ENCODE peak calls at places on chromosomes 4 and X, in four cellular contexts. T is psoas muscle; W is left lung; F is effector memory CD4-positive, alpha-beta T cell. P is an unnamed sample.

GRCh38 chr4:53119685-53120084 is 246.2 kb downstream of the SCFD2 start:
- DNase-seq in T (no peak), W (no peak), F (no peak), P (no peak)

GRCh38 chr4:38283724-38284123 is 323.5 kb downstream of the PTTG2 start:
- DNase-seq in T (no peak), W (no peak), F (no peak), P (no peak)

GRCh38 chr4:150960818-150961217 is 54.3 kb downstream of the LRBA start:
- DNase-seq in T (no peak), W (peak; percentile 44), F (no peak), P (no peak)

GRCh38 chrX:66017659-66018170 is 22.2 kb downstream of the VSIG4 start:
- DNase-seq in T (no peak), W (no peak), F (no peak), P (no peak)

GRCh38 chrX:79096339-79096638 is 48.2 kb upstream of the GPR174 start:
- DNase-seq in T (no peak), W (no peak), F (no peak), P (no peak)

GRCh38 chrX:77276742-77277141 is 170.4 kb upstream of the FGF16 start:
- DNase-seq in T (no peak), W (no peak), F (no peak), P (no peak)

GRCh38 chrX:130091976-130092522 is 18.2 kb downstream of the ELF4 start:
- DNase-seq in T (peak; percentile 50), W (peak; percentile 90), F (peak; percentile 86), P (no peak)

GRCh38 chr4:87304659-87305277 is 17.9 kb downstream of the HSD17B13 start:
- DNase-seq in T (no peak), W (no peak), F (no peak), P (no peak)

GRCh38 chr4:107366900-107367299 is 330.8 kb upstream of the DKK2 start:
- DNase-seq in T (no peak), W (no peak), F (no peak), P (no peak)

GRCh38 chr4:20538922-20539321 is 161.3 kb upstream of the PACRGL start:
- DNase-seq in T (no peak), W (no peak), F (no peak), P (no peak)

GRCh38 chrX:124346064-124346876 is at the start of gene SH2D1A:
- DNase-seq in T (no peak), W (no peak), F (no peak), P (no peak)

GRCh38 chr4:73836373-73837269 is at the start of gene CXCL6:
- DNase-seq in T (peak; percentile 46), W (peak; percentile 89), F (no peak), P (no peak)

GRCh38 chrX:8663325-8663724 is 68.6 kb downstream of the ANOS1 start:
- DNase-seq in T (no peak), W (no peak), F (no peak), P (no peak)

GRCh38 chr4:67871867-67872266 is 11.9 kb downstream of the TMPRSS11D start:
- DNase-seq in T (no peak), W (no peak), F (no peak), P (no peak)

GRCh38 chr4:113635739-113636437 is 125.7 kb downstream of the CAMK2D start:
- DNase-seq in T (no peak), W (no peak), F (no peak), P (no peak)

GRCh38 chr4:16607241-16607640 is 291.2 kb downstream of the LDB2 start:
- DNase-seq in T (no peak), W (no peak), F (no peak), P (no peak)

GRCh38 chr4:124530464-124531077 is 182.0 kb downstream of the ANKRD50 start:
- DNase-seq in T (no peak), W (no peak), F (no peak), P (no peak)

GRCh38 chr4:172838108-172838507 is 330.5 kb upstream of the GALNT7 start:
- DNase-seq in T (no peak), W (no peak), F (no peak), P (no peak)

GRCh38 chr4:42709392-42710065 is 52.6 kb upstream of the ATP8A1 start:
- DNase-seq in T (no peak), W (no peak), F (no peak), P (no peak)

GRCh38 chrX:53654378-53654777 is 32.1 kb downstream of the HUWE1 start:
- DNase-seq in T (no peak), W (no peak), F (no peak), P (no peak)

GRCh38 chr4:183588169-183588675 is 70.8 kb downstream of the RWDD4 start:
- DNase-seq in T (no peak), W (no peak), F (no peak), P (no peak)

GRCh38 chr4:7124643-7125442 is 57.0 kb upstream of the GRPEL1 start:
- DNase-seq in T (peak; percentile 65), W (no peak), F (no peak), P (peak; percentile 81)

GRCh38 chr4:30258949-30259348 is 461.2 kb upstream of the PCDH7 start:
- DNase-seq in T (no peak), W (no peak), F (no peak), P (no peak)

GRCh38 chrX:48920713-48921104 is 1.9 kb upstream of the PIM2 start:
- DNase-seq in T (no peak), W (no peak), F (no peak), P (no peak)
- H3K27ac ChIP-seq in T (no peak overlapping the region), W (no peak overlapping the region), F (peak overlapping the region; percentile 97), P (no peak overlapping the region)

GRCh38 chrX:41589634-41590270 is 99.0 kb upstream of the GPR34 start:
- DNase-seq in T (no peak), W (no peak), F (no peak), P (no peak)
- H3K27ac ChIP-seq in T (no peak overlapping the region), W (no peak overlapping the region), F (no peak overlapping the region), P (peak overlapping the region; percentile 14)

GRCh38 chr4:184803133-184803532 is 22.6 kb downstream of the ACSL1 start:
- DNase-seq in T (no peak), W (no peak), F (no peak), P (no peak)
- H3K27ac ChIP-seq in T (peak overlapping the region; percentile 92), W (no peak overlapping the region), F (no peak overlapping the region), P (peak overlapping the region; percentile 93)

GRCh38 chr4:41135761-41136160 is 78.6 kb downstream of the APBB2 start:
- DNase-seq in T (no peak), W (no peak), F (no peak), P (no peak)
- H3K27ac ChIP-seq in T (no peak overlapping the region), W (no peak overlapping the region), F (no peak overlapping the region), P (no peak overlapping the region)

DNA sequence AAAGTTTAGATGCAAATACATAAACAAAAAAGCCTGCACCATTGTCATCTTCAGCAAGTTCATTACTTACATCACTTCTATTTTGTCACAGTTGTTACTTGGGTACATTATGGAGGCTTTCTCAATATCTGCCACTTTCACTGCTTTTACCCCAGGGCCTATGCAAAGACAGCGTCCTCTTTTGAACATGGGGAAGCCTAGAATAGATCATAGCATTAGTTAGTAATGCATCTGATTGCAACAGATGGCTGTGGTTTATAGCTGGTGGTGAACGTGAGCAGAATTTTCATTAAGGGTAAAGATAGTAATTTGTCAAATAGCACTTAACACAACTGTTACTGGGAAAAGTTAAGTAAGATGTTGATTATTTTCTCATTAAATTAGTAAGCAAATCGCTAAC is 724 bp downstream of the CXCL11 start:
- DNase-seq in T (no peak), W (no peak), F (no peak), P (no peak)
- H3K27ac ChIP-seq in T (no peak overlapping the region), W (no peak overlapping the region), F (no peak overlapping the region), P (no peak overlapping the region)

GRCh38 chrX:7614616-7615015 is 228.4 kb upstream of the VCX start:
- DNase-seq in T (no peak), W (no peak), F (no peak), P (no peak)

GRCh38 chrX:7617994-7618393 is 225.0 kb upstream of the VCX start:
- DNase-seq in T (no peak), W (no peak), F (no peak), P (no peak)
- H3K27ac ChIP-seq in T (no peak overlapping the region), W (no peak overlapping the region), F (no peak overlapping the region), P (no peak overlapping the region)

GRCh38 chrX:72203421-72203820 is 21.9 kb downstream of the PIN4 start:
- DNase-seq in T (no peak), W (no peak), F (no peak), P (no peak)
- H3K27ac ChIP-seq in T (no peak overlapping the region), W (no peak overlapping the region), F (no peak overlapping the region), P (no peak overlapping the region)

DNA sequence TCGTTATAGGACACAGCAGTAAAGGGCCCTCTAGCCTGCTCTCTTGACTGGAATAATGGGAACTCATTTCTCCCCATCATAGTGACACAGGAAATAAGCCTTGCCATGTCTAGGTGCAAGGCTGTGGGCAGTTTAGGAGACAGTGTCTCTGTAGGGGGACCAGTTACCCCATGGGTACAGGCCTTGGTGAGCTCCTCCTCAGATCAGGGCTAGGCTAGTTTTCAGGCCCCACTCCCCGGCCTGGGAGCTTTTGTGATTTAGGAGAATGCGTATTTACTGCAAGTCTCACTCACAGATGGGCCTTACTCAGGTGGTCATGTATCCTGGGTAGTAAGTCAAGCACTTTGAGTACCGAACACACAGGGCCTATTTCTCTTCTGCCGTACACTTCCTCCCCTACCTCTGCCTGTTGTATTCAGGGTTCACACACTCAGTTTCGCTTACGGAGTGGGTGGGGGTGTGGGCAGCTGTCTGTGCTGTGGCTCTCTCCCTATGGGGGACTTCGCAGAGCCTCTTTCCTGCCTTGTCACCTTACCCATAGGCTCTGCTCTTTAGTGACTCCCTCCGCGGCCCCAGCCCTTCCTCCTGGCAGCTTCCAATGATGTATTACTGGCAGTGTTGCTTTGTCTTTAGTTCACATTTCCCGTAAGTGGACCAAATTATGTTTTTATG is 34.2 kb downstream of the FAM193A start:
- DNase-seq in T (no peak), W (no peak), F (no peak), P (no peak)
- H3K27ac ChIP-seq in T (peak overlapping the region; percentile 2), W (peak overlapping the region; percentile 5), F (no peak overlapping the region), P (no peak overlapping the region)

DNA sequence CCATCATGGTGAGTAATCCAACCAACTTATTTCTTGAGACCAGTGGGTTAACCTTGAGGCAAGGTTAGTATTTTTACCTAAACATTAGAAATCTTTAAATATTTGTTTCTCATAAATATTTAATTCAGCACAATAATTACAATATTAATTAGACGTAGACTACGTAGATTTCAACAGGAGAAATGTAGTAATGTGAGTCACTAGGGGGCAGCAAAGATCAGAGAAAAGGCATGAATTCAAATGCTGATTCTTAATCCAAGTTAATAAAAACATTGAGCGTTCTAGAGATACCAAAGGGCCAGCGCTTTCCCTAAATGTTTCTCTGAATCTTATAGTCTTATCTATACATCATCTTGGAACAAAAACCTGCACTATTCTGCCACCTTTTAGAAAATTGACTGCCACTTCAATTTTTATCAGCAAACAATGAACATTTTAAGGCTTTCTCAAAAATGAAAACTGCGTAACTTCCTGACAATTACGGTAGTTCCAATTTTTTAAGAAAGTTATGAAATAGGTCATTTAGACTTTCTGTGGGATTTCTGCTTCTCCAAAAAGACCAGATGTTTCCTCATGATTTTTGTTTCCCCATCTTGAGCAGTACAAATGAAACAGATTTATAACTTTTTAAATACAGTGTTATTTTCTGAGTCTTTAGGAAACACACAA is 180.7 kb downstream of the GASK1B start:
- DNase-seq in T (no peak), W (no peak), F (no peak), P (no peak)
- H3K27ac ChIP-seq in T (peak overlapping the region; percentile 39), W (peak overlapping the region; percentile 83), F (no peak overlapping the region), P (peak overlapping the region; percentile 52)

GRCh38 chr4:94924566-94924965 is 166.8 kb downstream of the BMPR1B start:
- DNase-seq in T (no peak), W (no peak), F (no peak), P (no peak)
- H3K27ac ChIP-seq in T (no peak overlapping the region), W (no peak overlapping the region), F (no peak overlapping the region), P (no peak overlapping the region)

P was measured in right atrium auricular region.